ENCODE peak calls at places on chromosomes 2 and 18, in six cellular contexts. S is GM10248; Y is retina; T is choroid plexus epithelial cell; O is SW 1271; E is activated CD8-positive, alpha-beta T cell treated with anti-CD3 and anti-CD28 coated beads, Interleukin-2, amount 10 ng/mL, durations not matched to agents 7 days and 5 days. R is an unnamed sample.

GRCh38 chr2:128564131-128564530 is 245.5 kb upstream of the HS6ST1 start:
- DNase-seq in S (no peak), Y (no peak), T (no peak), O (no peak), E (no peak), R (no peak)

GRCh38 chr2:162824319-162824718 is 14.2 kb downstream of the KCNH7 start:
- DNase-seq in S (no peak), Y (no peak), T (no peak), O (no peak), E (no peak), R (no peak)

GRCh38 chr2:141557329-141558098 is 573.3 kb downstream of the LRP1B start:
- DNase-seq in S (no peak), Y (no peak), T (peak; percentile 98), O (peak; percentile 82), E (no peak), R (peak; percentile 82)

GRCh38 chr2:156331572-156332451 is 709 bp downstream of the NR4A2 start:
- DNase-seq in S (no peak), Y (no peak), T (peak; percentile 83), O (peak; percentile 56), E (no peak), R (peak; percentile 83)

GRCh38 chr18:10453885-10454772 is at the start of gene APCDD1:
- DNase-seq in S (peak; percentile 35), Y (peak; percentile 77), T (no peak), O (no peak), E (no peak), R (no peak)

GRCh38 chr2:18719978-18720775 is 130.8 kb upstream of the NT5C1B start:
- DNase-seq in S (no peak), Y (no peak), T (peak; percentile 67), O (peak; percentile 43), E (no peak), R (peak; percentile 83)

GRCh38 chr2:18991177-18992168 is 366.9 kb downstream of the OSR1 start:
- DNase-seq in S (no peak), Y (no peak), T (peak; percentile 76), O (peak; percentile 94), E (no peak), R (peak; percentile 48)

GRCh38 chr2:152200101-152200500 is 24.5 kb upstream of the STAM2 start:
- DNase-seq in S (no peak), Y (no peak), T (peak; percentile 9), O (no peak), E (no peak), R (no peak)

GRCh38 chr18:31280502-31280901 is 37.5 kb upstream of the DSG1 start:
- DNase-seq in S (no peak), Y (no peak), T (no peak), O (no peak), E (no peak), R (no peak)

GRCh38 chr2:211144078-211144477 is 587.7 kb downstream of the CPS1 start:
- DNase-seq in S (no peak), Y (no peak), T (peak; percentile 84), O (no peak), E (no peak), R (no peak)

GRCh38 chr2:161090401-161090800 is 69.8 kb upstream of the TANK start:
- DNase-seq in S (peak; percentile 22), Y (no peak), T (peak; percentile 64), O (no peak), E (peak; percentile 73), R (peak; percentile 28)

GRCh38 chr2:101473911-101474751 is 781 bp downstream of the RFX8 start:
- DNase-seq in S (no peak), Y (peak; percentile 87), T (peak; percentile 47), O (no peak), E (peak; percentile 60), R (peak; percentile 36)

GRCh38 chr18:76265375-76266225 is 229.4 kb downstream of the ZNF516 start:
- DNase-seq in S (no peak), Y (no peak), T (peak; percentile 38), O (no peak), E (no peak), R (no peak)

GRCh38 chr18:55384551-55385275 is 203.3 kb downstream of the TCF4 start:
- DNase-seq in S (peak; percentile 32), Y (no peak), T (peak; percentile 74), O (no peak), E (peak; percentile 24), R (peak; percentile 45)

GRCh38 chr18:25594351-25594750 is 242.4 kb upstream of the ZNF521 start:
- DNase-seq in S (no peak), Y (no peak), T (peak; percentile 6), O (no peak), E (no peak), R (peak; percentile 51)

GRCh38 chr2:154375625-154376020 is 322.9 kb upstream of the KCNJ3 start:
- DNase-seq in S (no peak), Y (peak; percentile 76), T (peak; percentile 24), O (peak; percentile 41), E (no peak), R (no peak)

GRCh38 chr2:45339253-45339652 is 271.8 kb downstream of the SRBD1 start:
- DNase-seq in S (no peak), Y (no peak), T (no peak), O (no peak), E (no peak), R (no peak)

GRCh38 chr2:63340443-63340842 is 247.8 kb downstream of the WDPCP start:
- DNase-seq in S (no peak), Y (no peak), T (no peak), O (no peak), E (no peak), R (no peak)

GRCh38 chr2:222499226-222499625 is 74.9 kb downstream of the SGPP2 start:
- DNase-seq in S (no peak), Y (peak; percentile 11), T (no peak), O (no peak), E (no peak), R (no peak)

GRCh38 chr2:156679820-156680219 is 243.6 kb downstream of the GPD2 start:
- DNase-seq in S (no peak), Y (no peak), T (no peak), O (no peak), E (no peak), R (no peak)

GRCh38 chr18:39591647-39592046 is 2026.0 kb upstream of the CELF4 start:
- DNase-seq in S (no peak), Y (no peak), T (no peak), O (no peak), E (no peak), R (no peak)

GRCh38 chr18:505483-506122 is 5.1 kb upstream of the COLEC12 start:
- DNase-seq in S (peak; percentile 44), Y (no peak), T (no peak), O (no peak), E (no peak), R (no peak)

GRCh38 chr18:46169464-46169941 is 65.3 kb downstream of the HAUS1 start:
- DNase-seq in S (no peak), Y (no peak), T (peak; percentile 89), O (no peak), E (no peak), R (peak; percentile 78)

GRCh38 chr2:17849260-17849659 is 29.2 kb upstream of the KCNS3 start:
- DNase-seq in S (no peak), Y (peak; percentile 21), T (no peak), O (no peak), E (no peak), R (no peak)